ENCODE peak calls at places on chromosomes 3 and 15, in seven cellular contexts. One of them, this sample, is unnamed.

GRCh38 chr3:128293930-128294329 is 140.6 kb downstream of the EEFSEC start:
- DNase-seq in non-pigmented ciliary epithelial cell: no peak
- DNase-seq in NCI-H524 treated with DMSO at 0.1 percent for 48 hours: no peak
- DNase-seq in dorsolateral prefrontal cortex: no peak
- DNase-seq in left cardiac atrium: no peak
- DNase-seq in NCI-H1417: no peak
- DNase-seq in MCF 10A: no peak
- DNase-seq in this sample: no peak

GRCh38 chr15:23687143-23687470 is at the start of gene NDN:
- DNase-seq in left cardiac atrium: peak; percentile 61
- DNase-seq in NCI-H524 treated with DMSO at 0.1 percent for 48 hours: no peak
- DNase-seq in dorsolateral prefrontal cortex: peak; percentile 20
- DNase-seq in NCI-H1417: peak; percentile 71
- DNase-seq in MCF 10A: no peak
- DNase-seq in non-pigmented ciliary epithelial cell: no peak
- DNase-seq in this sample: peak; percentile 58

GRCh38 chr3:122299872-122300460 is 25.1 kb upstream of the CSTA start:
- DNase-seq in non-pigmented ciliary epithelial cell: no peak
- DNase-seq in dorsolateral prefrontal cortex: no peak
- DNase-seq in NCI-H1417: no peak
- DNase-seq in MCF 10A: peak; percentile 55
- DNase-seq in NCI-H524 treated with DMSO at 0.1 percent for 48 hours: no peak
- DNase-seq in left cardiac atrium: no peak
- DNase-seq in this sample: no peak

GRCh38 chr3:183149915-183150825 is 12.4 kb downstream of the LAMP3 start:
- DNase-seq in dorsolateral prefrontal cortex: no peak
- DNase-seq in non-pigmented ciliary epithelial cell: no peak
- DNase-seq in MCF 10A: peak; percentile 72
- DNase-seq in NCI-H1417: no peak
- DNase-seq in NCI-H524 treated with DMSO at 0.1 percent for 48 hours: no peak
- DNase-seq in left cardiac atrium: no peak
- DNase-seq in this sample: no peak

GRCh38 chr3:76152028-76152427 is 366.7 kb upstream of the ZNF717 start:
- DNase-seq in left cardiac atrium: no peak
- DNase-seq in dorsolateral prefrontal cortex: no peak
- DNase-seq in non-pigmented ciliary epithelial cell: no peak
- DNase-seq in MCF 10A: no peak
- DNase-seq in NCI-H1417: no peak
- DNase-seq in NCI-H524 treated with DMSO at 0.1 percent for 48 hours: no peak
- DNase-seq in this sample: no peak

GRCh38 chr3:149784064-149784704 is 8.2 kb downstream of the ANKUB1 start:
- DNase-seq in non-pigmented ciliary epithelial cell: peak; percentile 55
- DNase-seq in dorsolateral prefrontal cortex: no peak
- DNase-seq in left cardiac atrium: no peak
- DNase-seq in NCI-H1417: no peak
- DNase-seq in MCF 10A: no peak
- DNase-seq in NCI-H524 treated with DMSO at 0.1 percent for 48 hours: no peak
- DNase-seq in this sample: no peak

GRCh38 chr3:127264292-127264691 is 23.6 kb downstream of the PRR20G start:
- DNase-seq in MCF 10A: peak; percentile 75
- DNase-seq in NCI-H1417: no peak
- DNase-seq in NCI-H524 treated with DMSO at 0.1 percent for 48 hours: no peak
- DNase-seq in left cardiac atrium: no peak
- DNase-seq in non-pigmented ciliary epithelial cell: no peak
- DNase-seq in dorsolateral prefrontal cortex: peak; percentile 9
- DNase-seq in this sample: no peak

GRCh38 chr3:180382781-180383180 is 219.2 kb upstream of the TTC14 start:
- DNase-seq in dorsolateral prefrontal cortex: no peak
- DNase-seq in NCI-H524 treated with DMSO at 0.1 percent for 48 hours: no peak
- DNase-seq in left cardiac atrium: no peak
- DNase-seq in NCI-H1417: no peak
- DNase-seq in non-pigmented ciliary epithelial cell: no peak
- DNase-seq in MCF 10A: no peak
- DNase-seq in this sample: no peak

GRCh38 chr3:177776656-177777055 is 579.4 kb upstream of the TBL1XR1 start:
- DNase-seq in NCI-H524 treated with DMSO at 0.1 percent for 48 hours: no peak
- DNase-seq in dorsolateral prefrontal cortex: no peak
- DNase-seq in MCF 10A: peak; percentile 73
- DNase-seq in NCI-H1417: no peak
- DNase-seq in left cardiac atrium: no peak
- DNase-seq in non-pigmented ciliary epithelial cell: peak; percentile 88
- DNase-seq in this sample: no peak

GRCh38 chr3:79843180-79843579 is 75.4 kb upstream of the ROBO1 start:
- DNase-seq in dorsolateral prefrontal cortex: no peak
- DNase-seq in NCI-H524 treated with DMSO at 0.1 percent for 48 hours: no peak
- DNase-seq in MCF 10A: peak; percentile 16
- DNase-seq in left cardiac atrium: no peak
- DNase-seq in non-pigmented ciliary epithelial cell: no peak
- DNase-seq in NCI-H1417: no peak
- DNase-seq in this sample: no peak

GRCh38 chr3:129003578-129004112 is 2.5 kb downstream of the EFCC1 start:
- DNase-seq in dorsolateral prefrontal cortex: no peak
- DNase-seq in left cardiac atrium: no peak
- DNase-seq in NCI-H524 treated with DMSO at 0.1 percent for 48 hours: no peak
- DNase-seq in non-pigmented ciliary epithelial cell: no peak
- DNase-seq in MCF 10A: peak; percentile 60
- DNase-seq in NCI-H1417: peak; percentile 93
- DNase-seq in this sample: no peak

GRCh38 chr3:12903000-12903800 is 61.8 kb upstream of the RPL32 start:
- DNase-seq in MCF 10A: no peak
- DNase-seq in NCI-H524 treated with DMSO at 0.1 percent for 48 hours: no peak
- DNase-seq in NCI-H1417: no peak
- DNase-seq in left cardiac atrium: no peak
- DNase-seq in non-pigmented ciliary epithelial cell: no peak
- DNase-seq in dorsolateral prefrontal cortex: no peak
- DNase-seq in this sample: peak; percentile 26

GRCh38 chr3:63795438-63795837 is 23.7 kb upstream of the C3orf49 start:
- DNase-seq in non-pigmented ciliary epithelial cell: no peak
- DNase-seq in NCI-H524 treated with DMSO at 0.1 percent for 48 hours: no peak
- DNase-seq in NCI-H1417: no peak
- DNase-seq in MCF 10A: no peak
- DNase-seq in dorsolateral prefrontal cortex: no peak
- DNase-seq in left cardiac atrium: no peak
- DNase-seq in this sample: no peak

GRCh38 chr3:142007710-142008399 is 131.4 kb downstream of the ATP1B3 start:
- DNase-seq in left cardiac atrium: no peak
- DNase-seq in non-pigmented ciliary epithelial cell: no peak
- DNase-seq in NCI-H1417: no peak
- DNase-seq in MCF 10A: no peak
- DNase-seq in dorsolateral prefrontal cortex: no peak
- DNase-seq in NCI-H524 treated with DMSO at 0.1 percent for 48 hours: no peak
- DNase-seq in this sample: no peak

GRCh38 chr15:60972301-60972700 is 256.8 kb downstream of the RORA start:
- DNase-seq in dorsolateral prefrontal cortex: no peak
- DNase-seq in NCI-H1417: no peak
- DNase-seq in NCI-H524 treated with DMSO at 0.1 percent for 48 hours: no peak
- DNase-seq in MCF 10A: no peak
- DNase-seq in non-pigmented ciliary epithelial cell: peak; percentile 92
- DNase-seq in left cardiac atrium: no peak
- DNase-seq in this sample: no peak

GRCh38 chr3:119011528-119011927 is 23.1 kb downstream of the IGSF11 start:
- DNase-seq in NCI-H1417: no peak
- DNase-seq in left cardiac atrium: no peak
- DNase-seq in NCI-H524 treated with DMSO at 0.1 percent for 48 hours: no peak
- DNase-seq in dorsolateral prefrontal cortex: no peak
- DNase-seq in non-pigmented ciliary epithelial cell: no peak
- DNase-seq in MCF 10A: no peak
- DNase-seq in this sample: no peak

This sample was measured in right cardiac atrium.